ENCODE peak calls at places on chromosomes 7 and 10, in nine cellular contexts. N, Z, M, U, P, L, K, R and E are unnamed samples.

GRCh38 chr7:157658851-157659412 is 322.1 kb downstream of the DNAJB6 start:
- DNase-seq in N (no peak), Z (no peak), M (no peak), U (no peak), P (no peak), L (no peak), K (no peak), R (no peak), E (no peak)

GRCh38 chr10:43212043-43212721 is 54.7 kb downstream of the RASGEF1A start:
- DNase-seq in N (no peak), Z (no peak), M (no peak), U (no peak), P (peak), L (no peak), K (no peak), R (no peak), E (no peak)

GRCh38 chr7:23020742-23021401 is 6.9 kb upstream of the HYCC1 start:
- DNase-seq in N (no peak), Z (peak), M (no peak), U (no peak), P (no peak), L (peak), K (no peak), R (no peak), E (no peak)

GRCh38 chr7:95491634-95492314 is 6.0 kb downstream of the ASB4 start:
- DNase-seq in N (no peak), Z (no peak), M (peak), U (no peak), P (peak), L (no peak), K (no peak), R (peak), E (no peak)

GRCh38 chr7:132292803-132293202 is 283.5 kb downstream of the PLXNA4 start:
- DNase-seq in N (no peak), Z (no peak), M (no peak), U (no peak), P (no peak), L (no peak), K (no peak), R (no peak), E (no peak)

GRCh38 chr10:32103721-32104120 is 47.5 kb upstream of the KIF5B start:
- DNase-seq in N (no peak), Z (peak), M (no peak), U (no peak), P (no peak), L (no peak), K (no peak), R (no peak), E (no peak)

GRCh38 chr7:97872025-97872669 is at the start of gene ASNS:
- DNase-seq in N (peak), Z (peak), M (peak), U (peak), P (peak), L (peak), K (peak), R (peak), E (peak)

GRCh38 chr7:158531661-158532060 is 56.0 kb downstream of the PTPRN2 start:
- DNase-seq in N (no peak), Z (no peak), M (no peak), U (no peak), P (no peak), L (no peak), K (no peak), R (no peak), E (no peak)

GRCh38 chr10:43237631-43238446 is 29.0 kb downstream of the RASGEF1A start:
- DNase-seq in N (no peak), Z (no peak), M (no peak), U (no peak), P (no peak), L (no peak), K (no peak), R (no peak), E (no peak)

GRCh38 chr10:121216721-121217181 is 365.6 kb downstream of the WDR11 start:
- DNase-seq in N (no peak), Z (no peak), M (no peak), U (no peak), P (no peak), L (no peak), K (no peak), R (no peak), E (no peak)

GRCh38 chr10:119350529-119351001 is 143.2 kb downstream of the GRK5 start:
- DNase-seq in N (no peak), Z (no peak), M (no peak), U (no peak), P (peak), L (no peak), K (no peak), R (no peak), E (no peak)

GRCh38 chr10:110498087-110498981 is 627 bp downstream of the DUSP5 start:
- DNase-seq in N (no peak), Z (no peak), M (peak), U (peak), P (peak), L (peak), K (peak), R (peak), E (peak)

GRCh38 chr7:124566576-124566975 is 199.0 kb downstream of the GPR37 start:
- DNase-seq in N (no peak), Z (peak), M (no peak), U (no peak), P (no peak), L (no peak), K (no peak), R (peak), E (no peak)

GRCh38 chr7:129782257-129783096 is 170.3 kb downstream of the UBE2H start:
- DNase-seq in N (no peak), Z (no peak), M (peak), U (no peak), P (no peak), L (no peak), K (no peak), R (no peak), E (no peak)

GRCh38 chr7:116258734-116259133 is 48.4 kb downstream of the TES start:
- DNase-seq in N (peak), Z (peak), M (peak), U (peak), P (no peak), L (peak), K (no peak), R (peak), E (peak)

GRCh38 chr7:1512781-1513656 is 8.8 kb upstream of the INTS1 start:
- DNase-seq in N (no peak), Z (no peak), M (no peak), U (peak), P (peak), L (peak), K (no peak), R (peak), E (no peak)

GRCh38 chr7:2886900-2887299 is 42.8 kb upstream of the GNA12 start:
- DNase-seq in N (peak), Z (peak), M (peak), U (peak), P (peak), L (peak), K (no peak), R (peak), E (peak)

GRCh38 chr7:44706788-44707557 is 41.7 kb upstream of the ZMIZ2 start:
- DNase-seq in N (no peak), Z (no peak), M (no peak), U (no peak), P (no peak), L (no peak), K (no peak), R (no peak), E (no peak)

GRCh38 chr10:60203993-60204618 is 185.6 kb downstream of the ANK3 start:
- DNase-seq in N (no peak), Z (no peak), M (no peak), U (no peak), P (no peak), L (no peak), K (no peak), R (peak), E (no peak)

GRCh38 chr10:78604721-78605120 is 464.0 kb upstream of the ZMIZ1 start:
- DNase-seq in N (no peak), Z (no peak), M (no peak), U (no peak), P (no peak), L (no peak), K (no peak), R (no peak), E (no peak)

GRCh38 chr10:110363572-110364411 is 59.1 kb upstream of the SMNDC1 start:
- DNase-seq in N (no peak), Z (no peak), M (no peak), U (no peak), P (no peak), L (peak), K (no peak), R (no peak), E (no peak)

GRCh38 chr10:75335191-75335590 is 66.4 kb downstream of the ZNF503 start:
- DNase-seq in N (no peak), Z (no peak), M (no peak), U (no peak), P (no peak), L (no peak), K (no peak), R (no peak), E (no peak)

GRCh38 chr10:35448687-35449662 is 112.7 kb downstream of the CCNY start:
- DNase-seq in N (peak), Z (no peak), M (no peak), U (no peak), P (no peak), L (no peak), K (no peak), R (no peak), E (no peak)

GRCh38 chr10:119447421-119447820 is 95.1 kb downstream of the RGS10 start:
- DNase-seq in N (no peak), Z (no peak), M (no peak), U (no peak), P (no peak), L (no peak), K (no peak), R (no peak), E (no peak)